ENCODE peak calls at places on chromosomes 12 and 14, in six cellular contexts. W is thoracic aorta, A is BE2C, C is brain microvascular endothelial cell, B is cardiac fibroblast, J is GM23338. E is an unnamed sample.
A peak's percentile ranks its signal among the peaks of the same experiment; 100 is the strongest.

GRCh38 chr14:33956640-33957039 is 5.8 kb upstream of the EGLN3 start:
- DNase-seq in W (no peak), A (no peak), C (no peak), B (no peak), J (no peak), E (no peak)

GRCh38 chr12:45725631-45726593 is 3.6 kb upstream of the ARID2 start:
- DNase-seq in W (no peak), A (peak; percentile 36), C (peak; percentile 35), B (peak; percentile 64), J (peak; percentile 35), E (no peak)

GRCh38 chr12:84772281-84772680 is 140.3 kb downstream of the SLC6A15 start:
- DNase-seq in W (no peak), A (no peak), C (no peak), B (no peak), J (no peak), E (peak; percentile 11)

GRCh38 chr12:124317400-124317799 is 22.5 kb downstream of the RFLNA start:
- DNase-seq in W (no peak), A (no peak), C (no peak), B (no peak), J (no peak), E (no peak)

GRCh38 chr12:118290130-118290529 is 82.6 kb downstream of the TAOK3 start:
- DNase-seq in W (no peak), A (no peak), C (peak; percentile 74), B (peak; percentile 15), J (no peak), E (no peak)

GRCh38 chr12:124501080-124501642 is 66.3 kb downstream of the NCOR2 start:
- DNase-seq in W (no peak), A (no peak), C (no peak), B (no peak), J (no peak), E (no peak)

GRCh38 chr12:107130830-107131760 is 37.7 kb upstream of the CRY1 start:
- DNase-seq in W (no peak), A (peak; percentile 41), C (no peak), B (no peak), J (no peak), E (no peak)

GRCh38 chr12:51908876-51909592 is 1.7 kb downstream of the ACVRL1 start:
- DNase-seq in W (no peak), A (no peak), C (no peak), B (no peak), J (no peak), E (no peak)

GRCh38 chr14:75493580-75494130 is 28.6 kb upstream of the BATF start:
- DNase-seq in W (no peak), A (no peak), C (no peak), B (no peak), J (no peak), E (no peak)

GRCh38 chr14:73153272-73153671 is 17.0 kb downstream of the PSEN1 start:
- DNase-seq in W (no peak), A (no peak), C (peak; percentile 63), B (peak; percentile 77), J (no peak), E (peak; percentile 42)

GRCh38 chr12:32515137-32515860 is 115.9 kb downstream of the FGD4 start:
- DNase-seq in W (no peak), A (no peak), C (no peak), B (no peak), J (no peak), E (no peak)

GRCh38 chr12:109385339-109386078 is 37.8 kb downstream of the MYO1H start:
- DNase-seq in W (no peak), A (no peak), C (peak; percentile 11), B (peak; percentile 77), J (peak; percentile 56), E (peak; percentile 29)

GRCh38 chr14:68526420-68527105 is 266.3 kb downstream of the ZFP36L1 start:
- DNase-seq in W (peak; percentile 38), A (no peak), C (no peak), B (peak; percentile 58), J (no peak), E (no peak)

DNA sequence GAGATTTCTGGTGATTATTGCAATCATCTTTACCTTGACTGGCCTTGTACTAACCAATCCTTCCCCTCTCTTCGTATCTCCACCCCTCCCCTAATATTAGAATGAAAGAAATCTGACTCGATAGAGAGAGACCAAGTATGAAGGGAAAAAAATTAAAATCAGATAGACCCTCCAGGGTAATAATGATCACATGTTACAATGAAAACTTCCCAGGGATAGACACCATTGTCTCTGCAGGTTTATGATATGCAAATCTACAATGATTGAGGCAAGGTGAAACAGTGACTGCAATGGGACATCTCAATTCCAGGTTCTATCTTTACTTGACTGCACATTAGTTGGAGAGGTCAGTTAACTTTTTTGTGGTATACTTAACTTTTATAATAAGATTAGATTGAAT is 1.5 kb upstream of the NFKBIA start:
- DNase-seq in W (no peak), A (no peak), C (no peak), B (no peak), J (no peak), E (no peak)
- H3K4me3 ChIP-seq in W (peak overlapping the region; percentile 88), A (no peak overlapping the region), C (no peak overlapping the region), B (no peak overlapping the region), J (peak overlapping the region; percentile 96), E (no peak overlapping the region)

GRCh38 chr14:104664588-104664987 is 24.8 kb upstream of the INF2 start:
- DNase-seq in W (no peak), A (no peak), C (no peak), B (no peak), J (no peak), E (no peak)

GRCh38 chr14:104665092-104665662 is 24.2 kb upstream of the INF2 start:
- DNase-seq in W (no peak), A (no peak), C (no peak), B (peak; percentile 26), J (no peak), E (no peak)

GRCh38 chr14:104666981-104667380 is 22.4 kb upstream of the INF2 start:
- DNase-seq in W (no peak), A (no peak), C (no peak), B (no peak), J (no peak), E (no peak)

GRCh38 chr14:104664107-104664506 is 25.3 kb upstream of the INF2 start:
- DNase-seq in W (no peak), A (no peak), C (no peak), B (no peak), J (no peak), E (no peak)

DNA sequence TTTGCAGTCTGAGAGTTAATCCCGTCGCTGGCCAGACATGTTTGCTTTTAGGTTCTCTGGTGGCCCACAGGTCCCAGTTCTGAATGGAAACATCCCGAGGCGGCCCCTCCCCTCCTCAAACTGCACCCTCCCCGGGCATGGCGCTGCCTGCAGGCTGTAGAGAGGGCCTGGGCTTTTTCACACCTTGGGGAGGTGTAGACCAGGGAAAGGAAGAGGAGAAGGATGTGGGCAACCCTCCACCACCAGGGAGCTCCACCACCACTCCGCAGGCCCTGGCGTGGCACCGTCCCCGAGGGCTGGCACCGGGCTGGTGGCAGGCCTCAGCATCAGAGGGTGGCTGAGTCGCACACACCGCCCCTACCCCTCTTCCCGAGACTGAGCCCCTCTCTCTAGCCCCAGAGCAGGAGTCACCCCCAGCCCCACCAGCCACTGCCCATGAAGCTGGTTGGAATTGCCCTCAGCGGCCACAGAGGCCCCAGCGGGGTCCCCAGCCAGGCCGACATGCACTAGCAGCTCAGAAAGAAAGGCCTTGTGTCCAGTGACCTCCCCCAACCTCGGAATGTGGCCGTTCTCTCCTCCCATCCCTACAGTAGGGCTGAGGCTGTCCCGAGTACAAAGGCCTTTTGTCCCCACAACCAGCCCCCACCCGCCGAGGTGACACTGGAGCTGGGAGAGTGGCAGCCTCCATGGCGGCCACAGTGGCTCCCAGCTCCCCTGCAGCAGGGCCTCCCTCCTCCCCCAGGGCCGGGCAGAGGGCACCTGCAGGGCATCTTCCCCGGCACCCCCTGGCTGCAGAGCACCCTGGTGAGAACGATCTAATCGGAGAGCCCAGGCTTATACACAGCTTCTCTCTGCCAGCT is 23.5 kb upstream of the INF2 start:
- DNase-seq in W (no peak), A (no peak), C (no peak), B (no peak), J (peak; percentile 54), E (no peak)
- TF ChIP-seq CTCF in W (peak; percentile 52), A (peak; percentile 9), C (peak; percentile 61), B (peak; percentile 41), J (peak; percentile 26), E (no peak)

DNA sequence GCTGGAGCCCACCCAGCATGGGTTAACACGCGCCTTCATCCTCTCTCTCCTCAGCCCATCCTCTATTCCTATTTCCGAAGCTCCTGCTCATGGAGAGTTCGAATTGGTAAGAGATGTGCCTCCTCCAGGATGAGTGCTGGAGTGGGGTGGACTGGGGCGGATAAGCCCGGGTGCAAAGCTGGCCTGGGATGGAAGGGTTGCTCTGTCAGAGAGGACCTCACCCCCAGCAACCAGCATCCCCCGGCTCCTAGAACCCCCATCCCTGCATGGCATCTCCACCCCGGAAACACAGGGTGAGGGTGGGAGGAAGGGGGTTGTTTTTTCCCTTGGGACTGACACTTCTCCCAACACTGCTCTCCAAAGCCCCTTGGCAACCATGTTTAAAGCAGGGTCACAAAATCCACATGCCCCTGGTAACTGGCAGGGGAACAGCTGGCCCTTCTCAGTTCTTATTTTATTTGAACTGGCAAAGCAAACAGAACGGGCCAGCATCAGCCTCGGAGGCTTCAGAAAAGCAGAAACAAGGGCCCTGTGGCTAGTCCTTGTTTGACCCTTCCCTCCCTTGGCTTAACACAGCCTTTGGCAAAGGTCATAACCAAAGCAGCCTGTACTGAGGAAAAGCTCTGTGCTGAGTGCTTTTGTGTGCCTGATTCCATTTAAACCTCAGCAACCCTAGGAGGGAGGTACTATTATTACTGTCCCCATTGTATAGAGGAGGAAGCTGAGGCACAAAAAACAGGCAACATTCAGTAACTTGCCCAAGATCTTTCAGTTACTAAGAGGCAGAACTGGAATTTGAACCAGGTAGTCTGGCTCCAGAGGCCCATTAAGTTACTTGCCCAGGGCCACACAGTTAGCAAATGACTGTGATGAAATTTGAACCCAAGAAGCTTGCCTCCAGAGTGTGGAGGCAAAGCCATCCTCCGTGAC is 4.2 kb downstream of the GSTZ1 start:
- DNase-seq in W (no peak), A (no peak), C (no peak), B (no peak), J (no peak), E (no peak)
- H3K4me3 ChIP-seq in W (no peak overlapping the region), A (no peak overlapping the region), C (no peak overlapping the region), B (no peak overlapping the region), J (no peak overlapping the region), E (no peak overlapping the region)

GRCh38 chr14:30389134-30389900 is 169.6 kb upstream of the G2E3 start:
- DNase-seq in W (peak; percentile 6), A (no peak), C (no peak), B (no peak), J (no peak), E (no peak)
- TF ChIP-seq CTCF in W (no peak), A (no peak), C (no peak), B (no peak), J (no peak), E (no peak)

E was measured in AG09309.